ENCODE peak calls at places on chromosomes 4 and X, in six cellular contexts. R is GM03348; O is cerebellar cortex; T is ACHN; C is NCI-H524; U is CD8-positive, alpha-beta memory T cell. P is an unnamed sample.

GRCh38 chrX:15356444-15356843 is 21.1 kb upstream of the PIGA start:
- DNase-seq in R (peak), O (no peak), T (no peak), C (no peak), U (no peak), P (peak)

GRCh38 chr4:105895609-105896460 is 564 bp downstream of the NPNT start:
- DNase-seq in R (peak), O (no peak), T (peak), C (peak), U (no peak), P (no peak)

GRCh38 chr4:76504613-76505465 is 69.8 kb downstream of the SHROOM3 start:
- DNase-seq in R (peak), O (peak), T (peak), C (peak), U (no peak), P (peak)

GRCh38 chrX:13283512-13283911 is 36.3 kb downstream of the ATXN3L start:
- DNase-seq in R (no peak), O (peak), T (no peak), C (no peak), U (no peak), P (peak)

GRCh38 chr4:137200322-137200721 is 332.0 kb downstream of the PCDH18 start:
- DNase-seq in R (no peak), O (no peak), T (no peak), C (no peak), U (no peak), P (no peak)

GRCh38 chrX:23907106-23907495 is 637 bp downstream of the APOO start:
- DNase-seq in R (no peak), O (no peak), T (no peak), C (peak), U (no peak), P (no peak)

GRCh38 chrX:40868868-40869267 is 133.5 kb upstream of the MED14 start:
- DNase-seq in R (no peak), O (no peak), T (no peak), C (no peak), U (no peak), P (no peak)

GRCh38 chr4:21948347-21949072 is at the start of gene KCNIP4:
- DNase-seq in R (peak), O (peak), T (peak), C (peak), U (no peak), P (no peak)

GRCh38 chr4:73525611-73526010 is 44.1 kb downstream of the AFM start:
- DNase-seq in R (no peak), O (no peak), T (no peak), C (peak), U (no peak), P (no peak)

GRCh38 chr4:46856347-46856746 is 52.7 kb downstream of the COX7B2 start:
- DNase-seq in R (no peak), O (no peak), T (no peak), C (no peak), U (no peak), P (no peak)

GRCh38 chrX:135605906-135606305 is 85.4 kb downstream of the INTS6L start:
- DNase-seq in R (no peak), O (peak), T (no peak), C (peak), U (no peak), P (no peak)

GRCh38 chr4:72567821-72568620 is 1.0 kb downstream of the ADAMTS3 start:
- DNase-seq in R (peak), O (peak), T (peak), C (peak), U (no peak), P (peak)

GRCh38 chr4:955161-955921 is 18.0 kb downstream of the DGKQ start:
- DNase-seq in R (no peak), O (no peak), T (no peak), C (no peak), U (no peak), P (no peak)

GRCh38 chr4:42655921-42656735 is 777 bp downstream of the ATP8A1 start:
- DNase-seq in R (peak), O (peak), T (peak), C (peak), U (peak), P (no peak)

GRCh38 chr4:96383349-96383748 is 543.5 kb downstream of the PDHA2 start:
- DNase-seq in R (no peak), O (no peak), T (no peak), C (no peak), U (no peak), P (no peak)

GRCh38 chr4:87953776-87954175 is 21.7 kb upstream of the SPP1 start:
- DNase-seq in R (no peak), O (no peak), T (no peak), C (no peak), U (no peak), P (no peak)